ENCODE peak calls at places on chromosome 16, in seven cellular contexts. One of them, this sample, is unnamed.

GRCh38 chr16:76265434-76266045 is 11.7 kb upstream of the CNTNAP4 start:
- DNase-seq in cardiac muscle cell: no peak
- DNase-seq in activated CD8-positive, alpha-beta T cell treated with anti-CD3 and anti-CD28 coated beads for 36 hours: peak
- DNase-seq in PC-9: peak
- DNase-seq in AG09309: no peak
- DNase-seq in neural crest cell: peak
- DNase-seq in GM06990: no peak
- DNase-seq in this sample: peak

GRCh38 chr16:77219437-77219836 is 20.2 kb downstream of the SYCE1L start:
- DNase-seq in PC-9: no peak
- DNase-seq in activated CD8-positive, alpha-beta T cell treated with anti-CD3 and anti-CD28 coated beads for 36 hours: no peak
- DNase-seq in neural crest cell: no peak
- DNase-seq in cardiac muscle cell: no peak
- DNase-seq in AG09309: no peak
- DNase-seq in GM06990: no peak
- DNase-seq in this sample: no peak

GRCh38 chr16:27174007-27174406 is 29.3 kb upstream of the KDM8 start:
- DNase-seq in activated CD8-positive, alpha-beta T cell treated with anti-CD3 and anti-CD28 coated beads for 36 hours: peak
- DNase-seq in AG09309: no peak
- DNase-seq in cardiac muscle cell: no peak
- DNase-seq in PC-9: peak
- DNase-seq in GM06990: peak
- DNase-seq in neural crest cell: no peak
- DNase-seq in this sample: no peak

GRCh38 chr16:50573279-50573678 is 25.1 kb downstream of the NKD1 start:
- DNase-seq in neural crest cell: no peak
- DNase-seq in cardiac muscle cell: no peak
- DNase-seq in PC-9: no peak
- DNase-seq in GM06990: no peak
- DNase-seq in AG09309: no peak
- DNase-seq in activated CD8-positive, alpha-beta T cell treated with anti-CD3 and anti-CD28 coated beads for 36 hours: no peak
- DNase-seq in this sample: no peak

GRCh38 chr16:68997564-68997963 is 107.9 kb upstream of the HAS3 start:
- DNase-seq in cardiac muscle cell: no peak
- DNase-seq in PC-9: no peak
- DNase-seq in AG09309: no peak
- DNase-seq in neural crest cell: no peak
- DNase-seq in GM06990: no peak
- DNase-seq in activated CD8-positive, alpha-beta T cell treated with anti-CD3 and anti-CD28 coated beads for 36 hours: no peak
- DNase-seq in this sample: no peak

GRCh38 chr16:88287219-88287618 is 95.5 kb upstream of the ZNF469 start:
- DNase-seq in AG09309: no peak
- DNase-seq in activated CD8-positive, alpha-beta T cell treated with anti-CD3 and anti-CD28 coated beads for 36 hours: peak
- DNase-seq in cardiac muscle cell: no peak
- DNase-seq in GM06990: no peak
- DNase-seq in PC-9: peak
- DNase-seq in neural crest cell: no peak
- DNase-seq in this sample: no peak

GRCh38 chr16:50819706-50820105 is 77.8 kb downstream of the CYLD start:
- DNase-seq in PC-9: no peak
- DNase-seq in cardiac muscle cell: no peak
- DNase-seq in neural crest cell: no peak
- DNase-seq in GM06990: no peak
- DNase-seq in activated CD8-positive, alpha-beta T cell treated with anti-CD3 and anti-CD28 coated beads for 36 hours: no peak
- DNase-seq in AG09309: no peak
- DNase-seq in this sample: no peak

GRCh38 chr16:84919751-84920150 is 91.6 kb downstream of the ZDHHC7 start:
- DNase-seq in activated CD8-positive, alpha-beta T cell treated with anti-CD3 and anti-CD28 coated beads for 36 hours: no peak
- DNase-seq in GM06990: no peak
- DNase-seq in PC-9: no peak
- DNase-seq in neural crest cell: no peak
- DNase-seq in AG09309: no peak
- DNase-seq in cardiac muscle cell: no peak
- DNase-seq in this sample: no peak

GRCh38 chr16:4005281-4005680 is 111.0 kb downstream of the ADCY9 start:
- DNase-seq in GM06990: no peak
- DNase-seq in neural crest cell: no peak
- DNase-seq in PC-9: no peak
- DNase-seq in cardiac muscle cell: no peak
- DNase-seq in activated CD8-positive, alpha-beta T cell treated with anti-CD3 and anti-CD28 coated beads for 36 hours: no peak
- DNase-seq in AG09309: no peak
- DNase-seq in this sample: no peak

GRCh38 chr16:89961920-89962319 is 13.4 kb downstream of the DEF8 start:
- DNase-seq in PC-9: no peak
- DNase-seq in cardiac muscle cell: no peak
- DNase-seq in GM06990: no peak
- DNase-seq in activated CD8-positive, alpha-beta T cell treated with anti-CD3 and anti-CD28 coated beads for 36 hours: no peak
- DNase-seq in neural crest cell: no peak
- DNase-seq in AG09309: no peak
- DNase-seq in this sample: no peak

GRCh38 chr16:48479955-48480354 is 94.7 kb upstream of the SIAH1 start:
- DNase-seq in neural crest cell: no peak
- DNase-seq in PC-9: no peak
- DNase-seq in activated CD8-positive, alpha-beta T cell treated with anti-CD3 and anti-CD28 coated beads for 36 hours: no peak
- DNase-seq in GM06990: no peak
- DNase-seq in AG09309: no peak
- DNase-seq in cardiac muscle cell: no peak
- DNase-seq in this sample: no peak

GRCh38 chr16:716250-716607 is 1.3 kb downstream of the METRN start:
- DNase-seq in activated CD8-positive, alpha-beta T cell treated with anti-CD3 and anti-CD28 coated beads for 36 hours: no peak
- DNase-seq in PC-9: peak
- DNase-seq in neural crest cell: peak
- DNase-seq in AG09309: no peak
- DNase-seq in cardiac muscle cell: peak
- DNase-seq in GM06990: no peak
- DNase-seq in this sample: no peak

GRCh38 chr16:56047307-56048234 is 143.7 kb upstream of the GNAO1 start:
- DNase-seq in AG09309: no peak
- DNase-seq in cardiac muscle cell: peak
- DNase-seq in GM06990: no peak
- DNase-seq in neural crest cell: no peak
- DNase-seq in activated CD8-positive, alpha-beta T cell treated with anti-CD3 and anti-CD28 coated beads for 36 hours: no peak
- DNase-seq in PC-9: no peak
- DNase-seq in this sample: no peak

GRCh38 chr16:5215911-5216310 is 118.3 kb upstream of the EEF2KMT start:
- DNase-seq in cardiac muscle cell: peak
- DNase-seq in PC-9: no peak
- DNase-seq in GM06990: no peak
- DNase-seq in AG09309: no peak
- DNase-seq in neural crest cell: no peak
- DNase-seq in activated CD8-positive, alpha-beta T cell treated with anti-CD3 and anti-CD28 coated beads for 36 hours: no peak
- DNase-seq in this sample: no peak
- TF ChIP-seq CTCF in cardiac muscle cell: no peak
- TF ChIP-seq CTCF in PC-9: no peak
- TF ChIP-seq CTCF in GM06990: no peak
- TF ChIP-seq CTCF in AG09309: no peak
- TF ChIP-seq CTCF in neural crest cell: no peak
- TF ChIP-seq CTCF in activated CD8-positive, alpha-beta T cell treated with anti-CD3 and anti-CD28 coated beads for 36 hours: no peak
- TF ChIP-seq CTCF in this sample: no peak

GRCh38 chr16:81143921-81144471 is 47.8 kb upstream of the GCSH start:
- DNase-seq in cardiac muscle cell: no peak
- DNase-seq in activated CD8-positive, alpha-beta T cell treated with anti-CD3 and anti-CD28 coated beads for 36 hours: no peak
- DNase-seq in neural crest cell: no peak
- DNase-seq in GM06990: no peak
- DNase-seq in AG09309: no peak
- DNase-seq in PC-9: peak
- DNase-seq in this sample: no peak

GRCh38 chr16:81148277-81148676 is 52.1 kb upstream of the GCSH start:
- DNase-seq in neural crest cell: no peak
- DNase-seq in PC-9: no peak
- DNase-seq in activated CD8-positive, alpha-beta T cell treated with anti-CD3 and anti-CD28 coated beads for 36 hours: no peak
- DNase-seq in cardiac muscle cell: no peak
- DNase-seq in AG09309: no peak
- DNase-seq in GM06990: no peak
- DNase-seq in this sample: no peak

GRCh38 chr16:81140930-81141780 is 45.0 kb upstream of the GCSH start:
- DNase-seq in AG09309: no peak
- DNase-seq in neural crest cell: no peak
- DNase-seq in GM06990: no peak
- DNase-seq in activated CD8-positive, alpha-beta T cell treated with anti-CD3 and anti-CD28 coated beads for 36 hours: peak
- DNase-seq in PC-9: peak
- DNase-seq in cardiac muscle cell: no peak
- DNase-seq in this sample: no peak

GRCh38 chr16:81137754-81138153 is 41.6 kb upstream of the GCSH start:
- DNase-seq in AG09309: no peak
- DNase-seq in activated CD8-positive, alpha-beta T cell treated with anti-CD3 and anti-CD28 coated beads for 36 hours: no peak
- DNase-seq in cardiac muscle cell: no peak
- DNase-seq in GM06990: no peak
- DNase-seq in PC-9: no peak
- DNase-seq in neural crest cell: no peak
- DNase-seq in this sample: no peak

DNA sequence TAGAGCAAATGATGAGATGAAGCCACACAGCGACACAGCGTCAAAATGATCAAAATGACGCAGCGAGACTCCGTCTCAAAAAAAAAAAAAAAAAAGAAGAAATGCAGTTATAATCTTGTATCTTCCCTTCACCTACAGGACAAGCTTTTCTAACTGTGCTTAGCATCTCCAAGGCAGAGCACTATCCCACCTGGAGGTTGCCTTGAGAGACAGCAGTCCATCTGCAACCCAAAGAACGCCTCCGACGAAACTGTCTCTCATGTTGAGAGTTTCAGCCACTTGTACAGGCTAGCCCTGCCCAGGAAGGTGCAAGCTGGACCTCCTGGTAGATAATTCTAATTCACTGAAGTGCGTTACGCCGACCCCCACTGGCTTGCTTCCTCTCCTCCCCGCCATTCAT is 46.7 kb upstream of the GCSH start:
- DNase-seq in neural crest cell: no peak
- DNase-seq in activated CD8-positive, alpha-beta T cell treated with anti-CD3 and anti-CD28 coated beads for 36 hours: no peak
- DNase-seq in PC-9: no peak
- DNase-seq in cardiac muscle cell: no peak
- DNase-seq in GM06990: no peak
- DNase-seq in AG09309: no peak
- DNase-seq in this sample: no peak
- TF ChIP-seq CTCF in neural crest cell: no peak
- TF ChIP-seq CTCF in activated CD8-positive, alpha-beta T cell treated with anti-CD3 and anti-CD28 coated beads for 36 hours: no peak
- TF ChIP-seq CTCF in PC-9: no peak
- TF ChIP-seq CTCF in cardiac muscle cell: no peak
- TF ChIP-seq CTCF in GM06990: no peak
- TF ChIP-seq CTCF in AG09309: no peak
- TF ChIP-seq CTCF in this sample: no peak

DNA sequence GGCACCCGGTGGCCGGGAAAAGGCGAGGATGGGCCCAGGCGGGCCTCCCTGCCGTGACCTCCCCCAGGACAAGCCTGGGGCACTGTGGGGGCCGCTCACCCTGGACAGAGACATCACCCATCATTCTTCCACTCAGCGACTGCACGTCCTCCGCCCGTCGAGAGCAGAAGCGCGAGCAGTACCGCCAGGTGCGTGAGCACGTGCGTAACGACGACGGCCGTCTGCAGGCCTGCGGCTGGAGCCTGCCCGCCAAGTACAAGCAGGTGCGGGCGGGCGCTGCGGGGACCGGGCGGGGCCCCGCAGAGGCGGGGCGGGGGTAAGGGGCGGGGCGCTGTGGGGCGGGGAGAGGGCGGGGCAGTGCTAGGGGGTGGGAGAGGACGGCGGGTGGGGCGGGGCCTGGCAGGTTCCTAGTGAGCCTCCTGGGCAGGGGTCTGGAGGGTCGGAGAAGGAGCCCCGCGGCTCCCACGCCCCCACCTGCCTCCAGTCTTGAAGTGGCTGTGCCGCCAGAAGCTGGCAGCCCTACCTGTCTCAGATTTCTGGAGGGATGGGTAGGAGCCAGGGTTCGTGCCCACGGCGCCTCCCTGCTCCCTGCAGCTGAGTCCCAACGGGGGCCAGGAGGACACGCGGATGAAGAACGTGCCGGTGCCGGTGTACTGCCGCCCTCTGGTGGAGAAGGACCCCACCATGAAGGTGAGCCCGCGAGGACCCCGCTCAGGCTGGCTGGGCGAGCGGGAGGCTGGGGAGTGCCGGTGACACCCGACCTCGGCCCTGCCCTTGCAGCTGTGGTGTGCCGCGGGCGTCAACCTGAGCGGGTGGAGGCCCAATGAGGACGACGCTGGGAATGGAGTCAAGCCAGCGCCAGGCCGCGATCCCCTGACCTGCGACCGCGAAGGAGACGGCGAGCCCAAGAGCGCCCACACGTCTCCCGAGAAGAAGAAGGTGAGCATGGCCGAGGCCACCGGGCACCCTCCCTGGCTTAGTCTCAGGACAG is 7.5 kb downstream of the NME3 start:
- DNase-seq in neural crest cell: peak
- DNase-seq in activated CD8-positive, alpha-beta T cell treated with anti-CD3 and anti-CD28 coated beads for 36 hours: no peak
- DNase-seq in GM06990: no peak
- DNase-seq in cardiac muscle cell: peak
- DNase-seq in PC-9: no peak
- DNase-seq in AG09309: no peak
- DNase-seq in this sample: no peak
- TF ChIP-seq CTCF in neural crest cell: peak
- TF ChIP-seq CTCF in activated CD8-positive, alpha-beta T cell treated with anti-CD3 and anti-CD28 coated beads for 36 hours: no peak
- TF ChIP-seq CTCF in GM06990: peak
- TF ChIP-seq CTCF in cardiac muscle cell: peak
- TF ChIP-seq CTCF in PC-9: no peak
- TF ChIP-seq CTCF in AG09309: peak
- TF ChIP-seq CTCF in this sample: no peak

DNA sequence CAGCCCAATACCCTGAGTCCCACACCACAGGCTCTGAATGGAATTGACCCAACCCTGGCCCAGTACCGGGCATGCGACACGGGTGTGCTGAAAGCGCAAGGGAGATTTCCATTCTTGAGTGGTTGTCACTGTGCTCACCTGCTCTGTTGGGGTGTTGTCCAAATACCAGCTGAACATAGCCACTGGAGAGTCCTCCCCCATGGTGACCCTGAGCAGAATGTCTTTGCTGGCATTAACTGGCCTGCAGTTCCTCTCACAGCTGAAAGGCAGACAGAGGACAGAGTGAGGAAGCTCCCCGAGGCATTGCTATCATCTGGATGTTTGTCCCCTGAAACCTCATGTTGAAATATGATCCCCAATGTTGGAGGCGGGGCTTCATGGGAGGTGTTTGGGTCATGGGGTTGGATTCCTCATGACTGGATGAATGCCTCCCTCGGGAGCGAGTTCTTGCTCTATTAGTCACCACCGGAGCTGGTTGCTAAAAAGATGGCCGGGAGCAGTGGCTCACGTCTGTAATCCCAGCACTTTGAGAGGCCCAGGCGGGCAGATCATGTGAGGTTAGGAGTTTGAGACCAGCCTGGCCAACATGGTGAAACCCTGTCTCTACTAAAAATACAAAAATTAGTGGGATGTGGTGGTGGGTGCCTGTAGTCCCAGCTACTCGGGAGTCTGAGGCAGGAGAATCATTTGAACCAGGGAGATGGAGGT is 57.3 kb upstream of the BCO1 start:
- DNase-seq in PC-9: peak
- DNase-seq in cardiac muscle cell: peak
- DNase-seq in AG09309: peak
- DNase-seq in activated CD8-positive, alpha-beta T cell treated with anti-CD3 and anti-CD28 coated beads for 36 hours: no peak
- DNase-seq in GM06990: no peak
- DNase-seq in neural crest cell: peak
- DNase-seq in this sample: no peak
- TF ChIP-seq CTCF in PC-9: no peak
- TF ChIP-seq CTCF in cardiac muscle cell: no peak
- TF ChIP-seq CTCF in AG09309: no peak
- TF ChIP-seq CTCF in activated CD8-positive, alpha-beta T cell treated with anti-CD3 and anti-CD28 coated beads for 36 hours: no peak
- TF ChIP-seq CTCF in GM06990: no peak
- TF ChIP-seq CTCF in neural crest cell: no peak
- TF ChIP-seq CTCF in this sample: no peak